ENCODE peak calls at places on chromosomes 1 and 21, in five cellular contexts. V is aorta; D is pancreas; T is left cardiac atrium; P is activated CD8-positive, alpha-beta T cell treated with anti-CD3 and anti-CD28 coated beads for 36 hours. F is an unnamed sample.

GRCh38 chr1:212101735-212102134 is 66.2 kb downstream of the DTL start:
- ATAC-seq in V (no peak), D (no peak), T (no peak), P (peak; percentile 34), F (no peak)

GRCh38 chr21:36055551-36055950 is 4.8 kb downstream of the SETD4 start:
- ATAC-seq in V (no peak), D (no peak), T (no peak), P (no peak), F (no peak)

GRCh38 chr1:111723091-111723806 is 15.9 kb downstream of the INKA2 start:
- ATAC-seq in V (no peak), D (no peak), T (no peak), P (no peak), F (peak; percentile 76)

GRCh38 chr1:174013864-174014418 is 8.2 kb downstream of the RC3H1 start:
- ATAC-seq in V (no peak), D (no peak), T (no peak), P (peak; percentile 56), F (peak; percentile 24)

GRCh38 chr1:57109247-57109646 is 143.4 kb upstream of the C8B start:
- ATAC-seq in V (no peak), D (no peak), T (no peak), P (no peak), F (no peak)

GRCh38 chr1:55584521-55585401 is 369.6 kb upstream of the USP24 start:
- ATAC-seq in V (peak; percentile 51), D (no peak), T (peak; percentile 69), P (no peak), F (no peak)

GRCh38 chr1:232554431-232554830 is 75.5 kb downstream of the SIPA1L2 start:
- ATAC-seq in V (no peak), D (no peak), T (no peak), P (no peak), F (no peak)

GRCh38 chr1:22071511-22071910 is 19.0 kb downstream of the CDC42 start:
- ATAC-seq in V (no peak), D (no peak), T (no peak), P (no peak), F (no peak)

GRCh38 chr1:26083246-26083645 is 15.8 kb upstream of the TRIM63 start:
- ATAC-seq in V (no peak), D (peak; percentile 33), T (peak; percentile 61), P (no peak), F (no peak)

GRCh38 chr21:45836694-45837670 is 144.6 kb upstream of the COL6A1 start:
- ATAC-seq in V (no peak), D (no peak), T (no peak), P (no peak), F (no peak)

GRCh38 chr21:32520885-32521735 is 64.2 kb downstream of the TCP10L start:
- ATAC-seq in V (peak; percentile 78), D (peak; percentile 63), T (peak; percentile 64), P (no peak), F (no peak)

GRCh38 chr1:56780128-56780750 is 39.0 kb downstream of the FYB2 start:
- ATAC-seq in V (no peak), D (peak; percentile 38), T (no peak), P (no peak), F (no peak)

GRCh38 chr1:224380003-224380402 is 23.3 kb downstream of the CNIH4 start:
- ATAC-seq in V (no peak), D (no peak), T (peak; percentile 39), P (peak; percentile 21), F (peak; percentile 72)

GRCh38 chr1:60227581-60228252 is 154.1 kb upstream of the C1orf87 start:
- ATAC-seq in V (no peak), D (no peak), T (no peak), P (peak; percentile 42), F (no peak)

GRCh38 chr21:14528815-14529214 is 17.3 kb downstream of the SAMSN1 start:
- ATAC-seq in V (no peak), D (peak; percentile 71), T (peak; percentile 15), P (no peak), F (no peak)

GRCh38 chr1:110756506-110756905 is 81.8 kb upstream of the KCNA3 start:
- ATAC-seq in V (no peak), D (no peak), T (peak; percentile 97), P (no peak), F (no peak)

GRCh38 chr1:171137580-171137979 is 46.9 kb downstream of the FMO3 start:
- ATAC-seq in V (no peak), D (no peak), T (no peak), P (no peak), F (no peak)

GRCh38 chr21:45152265-45152746 is 77.9 kb downstream of the ADARB1 start:
- ATAC-seq in V (peak; percentile 62), D (peak; percentile 71), T (peak; percentile 54), P (peak; percentile 98), F (peak; percentile 93)

GRCh38 chr1:27669876-27670275 is 2.1 kb downstream of the IFI6 start:
- ATAC-seq in V (no peak), D (no peak), T (no peak), P (no peak), F (no peak)

GRCh38 chr1:198185759-198186158 is 29.0 kb downstream of the NEK7 start:
- ATAC-seq in V (no peak), D (no peak), T (no peak), P (peak; percentile 51), F (no peak)

GRCh38 chr1:1873186-1873585 is 17.7 kb downstream of the GNB1 start:
- ATAC-seq in V (no peak), D (peak; percentile 49), T (peak; percentile 94), P (no peak), F (no peak)

GRCh38 chr1:16145030-16145987 is 10.6 kb downstream of the EPHA2 start:
- ATAC-seq in V (peak; percentile 83), D (peak; percentile 84), T (peak; percentile 51), P (no peak), F (no peak)

GRCh38 chr1:207055386-207056001 is 2.4 kb downstream of the PFKFB2 start:
- ATAC-seq in V (no peak), D (no peak), T (no peak), P (no peak), F (no peak)

GRCh38 chr1:116873680-116874271 is 35.9 kb upstream of the PTGFRN start:
- ATAC-seq in V (no peak), D (no peak), T (no peak), P (peak; percentile 63), F (no peak)

GRCh38 chr1:224163311-224163710 is 19.7 kb upstream of the DEGS1 start:
- ATAC-seq in V (no peak), D (no peak), T (no peak), P (no peak), F (no peak)

GRCh38 chr21:44903054-44903685 is 17.5 kb downstream of the ITGB2 start:
- ATAC-seq in V (no peak), D (no peak), T (no peak), P (no peak), F (no peak)

GRCh38 chr1:51330331-51331201 is at the start of gene TTC39A:
- ATAC-seq in V (no peak), D (peak; percentile 20), T (peak; percentile 5), P (peak; percentile 24), F (peak; percentile 29)

GRCh38 chr1:41695118-41695517 is 210.6 kb upstream of the EDN2 start:
- ATAC-seq in V (no peak), D (peak; percentile 79), T (peak; percentile 88), P (no peak), F (no peak)

GRCh38 chr1:90509225-90510048 is 207.7 kb downstream of the BARHL2 start:
- ATAC-seq in V (no peak), D (no peak), T (no peak), P (no peak), F (no peak)

GRCh38 chr1:39713557-39713956 is 22.3 kb upstream of the HPCAL4 start:
- ATAC-seq in V (no peak), D (no peak), T (no peak), P (no peak), F (no peak)

GRCh38 chr1:81314497-81314896 is 486.2 kb upstream of the ADGRL2 start:
- ATAC-seq in V (no peak), D (no peak), T (peak; percentile 12), P (no peak), F (no peak)

GRCh38 chr1:8464377-8464776 is 146.5 kb downstream of the SLC45A1 start:
- ATAC-seq in V (peak; percentile 50), D (no peak), T (no peak), P (no peak), F (no peak)

GRCh38 chr1:45864124-45864721 is 60.8 kb downstream of the MAST2 start:
- ATAC-seq in V (no peak), D (no peak), T (no peak), P (no peak), F (no peak)

GRCh38 chr1:18326171-18326950 is 154.4 kb upstream of the KLHDC7A start:
- ATAC-seq in V (no peak), D (no peak), T (no peak), P (no peak), F (no peak)

GRCh38 chr1:172698224-172698623 is 39.3 kb downstream of the FASLG start:
- ATAC-seq in V (no peak), D (no peak), T (no peak), P (peak; percentile 51), F (no peak)

GRCh38 chr1:11245248-11245647 is 17.1 kb downstream of the MTOR start:
- ATAC-seq in V (no peak), D (no peak), T (no peak), P (no peak), F (no peak)